ENCODE peak calls at places on chromosomes 11 and 22, in six cellular contexts. F is endothelial cell, E is Calu3, U is GM10248, O is brain microvascular endothelial cell, H is Peyer's patch. N is an unnamed sample.

GRCh38 chr22:31139866-31140716 is at the start of gene PLA2G3:
- DNase-seq in F (peak), E (no peak), U (no peak), O (peak), H (peak), N (peak)

GRCh38 chr11:78069465-78069864 is 5.8 kb downstream of the THRSP start:
- DNase-seq in F (no peak), E (no peak), U (no peak), O (no peak), H (no peak), N (no peak)

GRCh38 chr11:9688716-9689511 is 25.0 kb downstream of the SWAP70 start:
- DNase-seq in F (no peak), E (no peak), U (peak), O (peak), H (no peak), N (no peak)

GRCh38 chr11:59429924-59430516 is 3.8 kb upstream of the OR5A2 start:
- DNase-seq in F (peak), E (peak), U (peak), O (peak), H (no peak), N (no peak)

GRCh38 chr11:1889941-1890855 is 1.5 kb downstream of the PRR33 start:
- DNase-seq in F (no peak), E (no peak), U (peak), O (no peak), H (peak), N (no peak)

GRCh38 chr11:34331329-34331728 is 26.5 kb downstream of the ABTB2 start:
- DNase-seq in F (no peak), E (no peak), U (no peak), O (peak), H (no peak), N (no peak)

GRCh38 chr22:50729391-50730012 is 8.5 kb upstream of the ACR start:
- DNase-seq in F (no peak), E (no peak), U (no peak), O (no peak), H (no peak), N (peak)

GRCh38 chr11:44727373-44728084 is 767 bp downstream of the TSPAN18 start:
- DNase-seq in F (peak), E (peak), U (peak), O (peak), H (peak), N (peak)

GRCh38 chr11:28877366-28877765 is 769.2 kb downstream of the METTL15 start:
- DNase-seq in F (no peak), E (no peak), U (no peak), O (no peak), H (no peak), N (no peak)

GRCh38 chr11:66607126-66607834 is 9.2 kb upstream of the RBM14 start:
- DNase-seq in F (no peak), E (no peak), U (no peak), O (peak), H (peak), N (no peak)

GRCh38 chr11:1931791-1932480 is 12.4 kb downstream of the TNNT3 start:
- DNase-seq in F (no peak), E (no peak), U (no peak), O (no peak), H (no peak), N (peak)

GRCh38 chr11:129374993-129375721 is 491 bp upstream of the BARX2 start:
- DNase-seq in F (peak), E (peak), U (no peak), O (no peak), H (peak), N (peak)

GRCh38 chr22:38238519-38239051 is 34.2 kb downstream of the TMEM184B start:
- DNase-seq in F (no peak), E (no peak), U (no peak), O (no peak), H (no peak), N (no peak)

GRCh38 chr11:57288771-57289579 is 35.8 kb downstream of the TNKS1BP1 start:
- DNase-seq in F (peak), E (no peak), U (no peak), O (peak), H (no peak), N (peak)

GRCh38 chr22:40256501-40256900 is 78.8 kb downstream of the TNRC6B start:
- DNase-seq in F (no peak), E (no peak), U (no peak), O (no peak), H (no peak), N (no peak)

GRCh38 chr11:12411806-12412727 is 34.7 kb downstream of the PARVA start:
- DNase-seq in F (peak), E (peak), U (peak), O (peak), H (peak), N (peak)

GRCh38 chr11:125371451-125371935 is 124.6 kb downstream of the FEZ1 start:
- DNase-seq in F (no peak), E (no peak), U (no peak), O (no peak), H (peak), N (no peak)

GRCh38 chr11:102564110-102564509 is 33.6 kb upstream of the MMP7 start:
- DNase-seq in F (no peak), E (no peak), U (peak), O (no peak), H (no peak), N (no peak)

GRCh38 chr11:44096360-44097188 is 1.1 kb downstream of the EXT2 start:
- DNase-seq in F (peak), E (no peak), U (peak), O (no peak), H (no peak), N (no peak)

GRCh38 chr22:31616315-31616980 is 45.6 kb downstream of the PISD start:
- DNase-seq in F (no peak), E (no peak), U (peak), O (no peak), H (peak), N (no peak)

GRCh38 chr11:45333023-45333422 is 46.9 kb upstream of the SYT13 start:
- DNase-seq in F (no peak), E (no peak), U (no peak), O (no peak), H (no peak), N (no peak)

GRCh38 chr11:121032546-121032945 is 8.6 kb downstream of the TBCEL start:
- DNase-seq in F (no peak), E (no peak), U (no peak), O (no peak), H (no peak), N (no peak)

GRCh38 chr22:44698531-44699421 is 3.2 kb upstream of the PRR5 start:
- DNase-seq in F (no peak), E (no peak), U (no peak), O (peak), H (no peak), N (no peak)

GRCh38 chr11:134532176-134532920 is 120.3 kb upstream of the B3GAT1 start:
- DNase-seq in F (no peak), E (no peak), U (no peak), O (no peak), H (no peak), N (peak)

GRCh38 chr11:126874831-126875230 is 125.7 kb downstream of the KIRREL3 start:
- DNase-seq in F (no peak), E (no peak), U (no peak), O (no peak), H (no peak), N (no peak)

GRCh38 chr11:123570939-123571590 is 83.4 kb downstream of the SCN3B start:
- DNase-seq in F (no peak), E (no peak), U (no peak), O (no peak), H (no peak), N (no peak)

GRCh38 chr11:91694331-91694730 is 530.3 kb upstream of the FAT3 start:
- DNase-seq in F (no peak), E (no peak), U (no peak), O (no peak), H (no peak), N (no peak)

GRCh38 chr11:44846852-44847251 is 103.8 kb downstream of the TP53I11 start:
- DNase-seq in F (no peak), E (no peak), U (no peak), O (no peak), H (no peak), N (no peak)

GRCh38 chr22:39814899-39815298 is 78.7 kb downstream of the ENTHD1 start:
- DNase-seq in F (no peak), E (no peak), U (no peak), O (no peak), H (no peak), N (no peak)

GRCh38 chr11:57500526-57500925 is 15.0 kb downstream of the SLC43A1 start:
- DNase-seq in F (no peak), E (no peak), U (no peak), O (no peak), H (no peak), N (no peak)

GRCh38 chr11:7890417-7891179 is 40.5 kb downstream of the OR10A6 start:
- DNase-seq in F (peak), E (no peak), U (no peak), O (no peak), H (no peak), N (no peak)

GRCh38 chr11:89477175-89477574 is 14.0 kb downstream of the NOX4 start:
- DNase-seq in F (no peak), E (peak), U (no peak), O (no peak), H (no peak), N (no peak)

GRCh38 chr11:69000831-69001245 is 12.2 kb downstream of the MRGPRF start:
- DNase-seq in F (no peak), E (peak), U (no peak), O (peak), H (peak), N (no peak)
- TF ChIP-seq CTCF in F (peak), E (peak), U (no peak), O (peak), H (peak), N (peak)

DNA sequence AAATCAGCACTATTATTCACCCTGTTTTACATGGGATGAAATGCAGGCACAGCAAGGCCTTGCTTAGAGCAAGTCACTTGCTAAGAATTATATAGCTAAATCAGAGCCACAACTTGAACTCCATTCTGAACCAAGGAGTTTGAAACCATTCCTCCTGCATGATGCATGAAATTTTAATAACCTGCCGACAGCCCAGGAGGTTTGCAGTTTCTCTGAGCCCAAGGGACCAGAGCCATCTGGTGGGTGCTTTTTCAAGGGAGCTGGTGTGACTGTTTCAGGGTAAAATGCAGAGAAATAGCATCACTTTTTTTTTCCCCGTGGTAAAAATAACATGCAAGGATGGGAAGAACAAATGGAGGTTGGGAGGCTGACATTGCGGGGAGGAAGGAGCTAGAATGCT is 22.9 kb downstream of the NAV2 start:
- DNase-seq in F (no peak), E (no peak), U (no peak), O (peak), H (no peak), N (no peak)
- TF ChIP-seq CTCF in F (no peak), E (no peak), U (no peak), O (peak), H (no peak), N (no peak)

DNA sequence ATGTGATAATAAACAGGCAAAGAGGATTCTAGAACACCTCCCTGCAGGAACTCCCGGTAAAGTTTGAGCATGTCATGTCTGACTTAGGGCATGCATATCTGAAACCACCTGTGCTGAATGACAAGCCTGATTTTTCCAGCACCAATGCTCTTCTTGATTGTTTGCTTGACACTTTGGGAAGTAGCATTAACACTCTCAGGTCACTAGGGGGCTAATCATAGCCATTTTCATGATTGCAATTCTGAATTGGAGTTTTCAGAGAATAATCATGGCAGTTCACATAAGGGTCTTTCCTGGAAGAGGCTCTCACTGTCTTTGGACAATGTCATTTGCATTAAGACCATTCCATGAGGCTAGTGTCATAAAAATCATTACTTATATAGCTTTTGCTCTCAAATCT is 234.4 kb upstream of the MTNR1B start:
- DNase-seq in F (no peak), E (no peak), U (no peak), O (no peak), H (no peak), N (no peak)
- TF ChIP-seq CTCF in F (peak), E (no peak), U (no peak), O (peak), H (no peak), N (peak)

GRCh38 chr11:106156290-106156937 is 79.0 kb downstream of the AASDHPPT start:
- DNase-seq in F (peak), E (peak), U (peak), O (peak), H (no peak), N (no peak)
- TF ChIP-seq CTCF in F (peak), E (no peak), U (peak), O (peak), H (peak), N (peak)

GRCh38 chr11:93622043-93622442 is 39.4 kb upstream of the CEP295 start:
- DNase-seq in F (no peak), E (no peak), U (no peak), O (no peak), H (no peak), N (no peak)
- TF ChIP-seq CTCF in F (no peak), E (no peak), U (peak), O (peak), H (no peak), N (no peak)

GRCh38 chr11:107301886-107302285 is 155.7 kb downstream of the CWF19L2 start:
- DNase-seq in F (no peak), E (no peak), U (no peak), O (no peak), H (no peak), N (no peak)
- TF ChIP-seq CTCF in F (no peak), E (no peak), U (no peak), O (no peak), H (no peak), N (no peak)

GRCh38 chr22:42288791-42289190 is 18.3 kb upstream of the TCF20 start:
- DNase-seq in F (no peak), E (no peak), U (no peak), O (no peak), H (no peak), N (no peak)
- TF ChIP-seq CTCF in F (no peak), E (no peak), U (no peak), O (no peak), H (no peak), N (no peak)

GRCh38 chr11:115926090-115926489 is 421.9 kb upstream of the CADM1 start:
- DNase-seq in F (no peak), E (no peak), U (no peak), O (no peak), H (no peak), N (no peak)
- TF ChIP-seq CTCF in F (no peak), E (no peak), U (no peak), O (no peak), H (no peak), N (no peak)